ENCODE peak calls at places on chromosomes 13 and 19, in ten cellular contexts. One of them, this sample, is unnamed.

GRCh38 chr19:10408511-10409291 is 5.4 kb upstream of the CDC37 start:
- DNase-seq in HFFc6: no peak
- DNase-seq in colonic mucosa: no peak
- DNase-seq in dorsolateral prefrontal cortex: no peak
- DNase-seq in bronchial epithelial cell: no peak
- DNase-seq in AG10803: no peak
- DNase-seq in CD8-positive, alpha-beta T cell: peak
- DNase-seq in endothelial cell: no peak
- DNase-seq in adrenal gland: no peak
- DNase-seq in Peyer's patch: no peak
- DNase-seq in this sample: no peak

GRCh38 chr19:15358918-15359317 is 20.7 kb downstream of the AKAP8 start:
- DNase-seq in bronchial epithelial cell: no peak
- DNase-seq in dorsolateral prefrontal cortex: no peak
- DNase-seq in colonic mucosa: no peak
- DNase-seq in Peyer's patch: no peak
- DNase-seq in CD8-positive, alpha-beta T cell: no peak
- DNase-seq in endothelial cell: no peak
- DNase-seq in HFFc6: no peak
- DNase-seq in AG10803: no peak
- DNase-seq in adrenal gland: no peak
- DNase-seq in this sample: no peak

GRCh38 chr13:45851171-45851889 is at the start of gene SIAH3:
- DNase-seq in HFFc6: no peak
- DNase-seq in AG10803: no peak
- DNase-seq in colonic mucosa: no peak
- DNase-seq in CD8-positive, alpha-beta T cell: peak
- DNase-seq in Peyer's patch: no peak
- DNase-seq in bronchial epithelial cell: peak
- DNase-seq in dorsolateral prefrontal cortex: peak
- DNase-seq in endothelial cell: no peak
- DNase-seq in adrenal gland: no peak
- DNase-seq in this sample: no peak

GRCh38 chr19:16374436-16374835 is 49.8 kb downstream of the KLF2 start:
- DNase-seq in colonic mucosa: no peak
- DNase-seq in dorsolateral prefrontal cortex: no peak
- DNase-seq in Peyer's patch: no peak
- DNase-seq in CD8-positive, alpha-beta T cell: peak
- DNase-seq in bronchial epithelial cell: no peak
- DNase-seq in adrenal gland: no peak
- DNase-seq in AG10803: no peak
- DNase-seq in HFFc6: no peak
- DNase-seq in endothelial cell: no peak
- DNase-seq in this sample: no peak

GRCh38 chr19:14731200-14731599 is 41.4 kb downstream of the ZNF333 start:
- DNase-seq in adrenal gland: no peak
- DNase-seq in AG10803: no peak
- DNase-seq in Peyer's patch: no peak
- DNase-seq in colonic mucosa: no peak
- DNase-seq in HFFc6: no peak
- DNase-seq in dorsolateral prefrontal cortex: no peak
- DNase-seq in CD8-positive, alpha-beta T cell: no peak
- DNase-seq in bronchial epithelial cell: no peak
- DNase-seq in endothelial cell: no peak
- DNase-seq in this sample: no peak

GRCh38 chr19:13623686-13624405 is 117.6 kb upstream of the CACNA1A start:
- DNase-seq in CD8-positive, alpha-beta T cell: no peak
- DNase-seq in adrenal gland: no peak
- DNase-seq in bronchial epithelial cell: no peak
- DNase-seq in Peyer's patch: no peak
- DNase-seq in HFFc6: no peak
- DNase-seq in endothelial cell: no peak
- DNase-seq in AG10803: no peak
- DNase-seq in colonic mucosa: no peak
- DNase-seq in dorsolateral prefrontal cortex: no peak
- DNase-seq in this sample: no peak

GRCh38 chr13:102904408-102904862 is 58.6 kb downstream of the ERCC5 start:
- DNase-seq in bronchial epithelial cell: peak
- DNase-seq in dorsolateral prefrontal cortex: no peak
- DNase-seq in endothelial cell: no peak
- DNase-seq in Peyer's patch: no peak
- DNase-seq in adrenal gland: no peak
- DNase-seq in colonic mucosa: no peak
- DNase-seq in HFFc6: no peak
- DNase-seq in AG10803: no peak
- DNase-seq in CD8-positive, alpha-beta T cell: no peak
- DNase-seq in this sample: no peak

GRCh38 chr19:13899912-13900584 is 5.9 kb downstream of the BRME1 start:
- DNase-seq in bronchial epithelial cell: no peak
- DNase-seq in colonic mucosa: no peak
- DNase-seq in CD8-positive, alpha-beta T cell: no peak
- DNase-seq in endothelial cell: no peak
- DNase-seq in dorsolateral prefrontal cortex: no peak
- DNase-seq in HFFc6: peak
- DNase-seq in Peyer's patch: no peak
- DNase-seq in AG10803: peak
- DNase-seq in adrenal gland: no peak
- DNase-seq in this sample: no peak

GRCh38 chr19:55075366-55075998 is at the start of gene EPS8L1:
- DNase-seq in Peyer's patch: peak
- DNase-seq in CD8-positive, alpha-beta T cell: no peak
- DNase-seq in bronchial epithelial cell: peak
- DNase-seq in dorsolateral prefrontal cortex: no peak
- DNase-seq in adrenal gland: no peak
- DNase-seq in colonic mucosa: peak
- DNase-seq in AG10803: no peak
- DNase-seq in HFFc6: no peak
- DNase-seq in endothelial cell: no peak
- DNase-seq in this sample: no peak

GRCh38 chr13:76000131-76000530 is 364.0 kb downstream of the LMO7 start:
- DNase-seq in AG10803: no peak
- DNase-seq in adrenal gland: no peak
- DNase-seq in dorsolateral prefrontal cortex: no peak
- DNase-seq in HFFc6: no peak
- DNase-seq in CD8-positive, alpha-beta T cell: no peak
- DNase-seq in endothelial cell: no peak
- DNase-seq in Peyer's patch: no peak
- DNase-seq in colonic mucosa: no peak
- DNase-seq in bronchial epithelial cell: no peak
- DNase-seq in this sample: no peak

GRCh38 chr13:28475916-28476725 is 18.8 kb downstream of the FLT1 start:
- DNase-seq in endothelial cell: no peak
- DNase-seq in bronchial epithelial cell: peak
- DNase-seq in dorsolateral prefrontal cortex: no peak
- DNase-seq in HFFc6: peak
- DNase-seq in CD8-positive, alpha-beta T cell: no peak
- DNase-seq in AG10803: peak
- DNase-seq in colonic mucosa: no peak
- DNase-seq in adrenal gland: no peak
- DNase-seq in Peyer's patch: no peak
- DNase-seq in this sample: peak

GRCh38 chr13:102569488-102569887 is 27.3 kb upstream of the TPP2 start:
- DNase-seq in dorsolateral prefrontal cortex: no peak
- DNase-seq in adrenal gland: no peak
- DNase-seq in HFFc6: peak
- DNase-seq in Peyer's patch: no peak
- DNase-seq in endothelial cell: no peak
- DNase-seq in AG10803: peak
- DNase-seq in CD8-positive, alpha-beta T cell: no peak
- DNase-seq in bronchial epithelial cell: no peak
- DNase-seq in colonic mucosa: no peak
- DNase-seq in this sample: peak

GRCh38 chr19:33290956-33291622 is 11.2 kb downstream of the CEBPA start:
- DNase-seq in HFFc6: no peak
- DNase-seq in dorsolateral prefrontal cortex: no peak
- DNase-seq in colonic mucosa: peak
- DNase-seq in CD8-positive, alpha-beta T cell: no peak
- DNase-seq in Peyer's patch: peak
- DNase-seq in bronchial epithelial cell: peak
- DNase-seq in adrenal gland: no peak
- DNase-seq in endothelial cell: no peak
- DNase-seq in AG10803: no peak
- DNase-seq in this sample: no peak

GRCh38 chr13:102654786-102655185 is 40.1 kb downstream of the METTL21C start:
- DNase-seq in colonic mucosa: no peak
- DNase-seq in bronchial epithelial cell: no peak
- DNase-seq in AG10803: no peak
- DNase-seq in dorsolateral prefrontal cortex: no peak
- DNase-seq in adrenal gland: no peak
- DNase-seq in endothelial cell: peak
- DNase-seq in CD8-positive, alpha-beta T cell: no peak
- DNase-seq in Peyer's patch: no peak
- DNase-seq in HFFc6: no peak
- DNase-seq in this sample: no peak

GRCh38 chr19:50252111-50252886 is 48.9 kb downstream of the MYH14 start:
- DNase-seq in adrenal gland: no peak
- DNase-seq in endothelial cell: no peak
- DNase-seq in CD8-positive, alpha-beta T cell: peak
- DNase-seq in AG10803: no peak
- DNase-seq in Peyer's patch: no peak
- DNase-seq in colonic mucosa: peak
- DNase-seq in HFFc6: no peak
- DNase-seq in dorsolateral prefrontal cortex: no peak
- DNase-seq in bronchial epithelial cell: no peak
- DNase-seq in this sample: no peak

GRCh38 chr13:64369121-64369520 is 2861.0 kb downstream of the PCDH9 start:
- DNase-seq in Peyer's patch: no peak
- DNase-seq in AG10803: no peak
- DNase-seq in CD8-positive, alpha-beta T cell: no peak
- DNase-seq in HFFc6: peak
- DNase-seq in dorsolateral prefrontal cortex: no peak
- DNase-seq in bronchial epithelial cell: peak
- DNase-seq in colonic mucosa: no peak
- DNase-seq in endothelial cell: no peak
- DNase-seq in adrenal gland: no peak
- DNase-seq in this sample: no peak

GRCh38 chr19:17117250-17117789 is 41.7 kb downstream of the MYO9B start:
- DNase-seq in adrenal gland: no peak
- DNase-seq in colonic mucosa: no peak
- DNase-seq in AG10803: no peak
- DNase-seq in bronchial epithelial cell: no peak
- DNase-seq in CD8-positive, alpha-beta T cell: no peak
- DNase-seq in endothelial cell: no peak
- DNase-seq in dorsolateral prefrontal cortex: no peak
- DNase-seq in HFFc6: no peak
- DNase-seq in Peyer's patch: no peak
- DNase-seq in this sample: no peak

GRCh38 chr19:42140125-42140754 is 8.0 kb upstream of the POU2F2 start:
- DNase-seq in Peyer's patch: no peak
- DNase-seq in endothelial cell: peak
- DNase-seq in bronchial epithelial cell: peak
- DNase-seq in adrenal gland: peak
- DNase-seq in HFFc6: peak
- DNase-seq in AG10803: peak
- DNase-seq in colonic mucosa: peak
- DNase-seq in dorsolateral prefrontal cortex: no peak
- DNase-seq in CD8-positive, alpha-beta T cell: no peak
- DNase-seq in this sample: no peak

DNA sequence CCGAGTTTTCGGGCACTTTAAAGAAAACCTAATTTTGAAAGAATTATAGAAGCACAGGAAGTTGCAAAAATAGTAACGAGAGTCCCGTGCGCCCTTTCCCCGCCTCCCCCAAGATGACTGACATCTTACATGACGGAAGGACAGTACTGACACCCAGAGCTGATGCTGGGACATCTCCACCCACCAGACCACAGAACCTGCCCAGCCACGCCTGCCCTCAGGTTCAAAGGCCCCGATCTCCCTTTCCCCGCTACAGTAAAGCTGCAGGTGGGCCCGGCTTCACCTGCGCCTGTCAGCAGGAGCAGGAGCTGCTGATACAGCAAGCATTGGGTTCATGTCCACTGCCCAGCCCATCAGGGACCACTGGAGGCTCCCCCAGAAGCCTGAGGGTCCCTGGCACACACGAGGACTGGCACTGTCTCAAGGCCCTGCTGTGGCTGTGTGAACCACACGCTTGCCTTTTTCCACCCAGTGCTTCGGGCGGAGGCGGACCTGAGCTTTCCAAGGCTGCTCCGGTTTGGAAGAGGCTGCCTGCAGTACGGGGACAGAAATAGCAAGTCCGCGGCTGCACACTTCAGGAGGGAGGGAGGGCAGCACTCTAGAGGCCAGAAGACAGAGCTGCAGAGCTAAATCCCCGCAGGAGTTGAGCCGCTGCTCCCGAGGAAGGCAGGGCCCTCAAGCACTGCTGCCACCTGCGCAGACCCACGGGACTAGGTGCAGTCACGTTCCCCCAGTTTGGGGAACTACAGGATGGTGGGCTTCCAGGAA is 8.7 kb downstream of the MAP2K2 start:
- DNase-seq in bronchial epithelial cell: no peak
- DNase-seq in AG10803: no peak
- DNase-seq in CD8-positive, alpha-beta T cell: peak
- DNase-seq in dorsolateral prefrontal cortex: peak
- DNase-seq in Peyer's patch: no peak
- DNase-seq in adrenal gland: peak
- DNase-seq in colonic mucosa: no peak
- DNase-seq in HFFc6: no peak
- DNase-seq in endothelial cell: no peak
- DNase-seq in this sample: no peak
- TF ChIP-seq CTCF in bronchial epithelial cell: no peak
- TF ChIP-seq CTCF in AG10803: no peak
- TF ChIP-seq CTCF in CD8-positive, alpha-beta T cell: no peak
- TF ChIP-seq CTCF in dorsolateral prefrontal cortex: no peak
- TF ChIP-seq CTCF in Peyer's patch: no peak
- TF ChIP-seq CTCF in adrenal gland: no peak
- TF ChIP-seq CTCF in colonic mucosa: no peak
- TF ChIP-seq CTCF in HFFc6: no peak
- TF ChIP-seq CTCF in endothelial cell: no peak
- TF ChIP-seq CTCF in this sample: no peak

GRCh38 chr19:1967087-1967608 is 26.2 kb downstream of the CSNK1G2 start:
- DNase-seq in Peyer's patch: no peak
- DNase-seq in dorsolateral prefrontal cortex: no peak
- DNase-seq in endothelial cell: no peak
- DNase-seq in AG10803: no peak
- DNase-seq in adrenal gland: no peak
- DNase-seq in colonic mucosa: no peak
- DNase-seq in CD8-positive, alpha-beta T cell: peak
- DNase-seq in HFFc6: no peak
- DNase-seq in bronchial epithelial cell: no peak
- DNase-seq in this sample: no peak
- TF ChIP-seq CTCF in Peyer's patch: no peak
- TF ChIP-seq CTCF in dorsolateral prefrontal cortex: no peak
- TF ChIP-seq CTCF in endothelial cell: no peak
- TF ChIP-seq CTCF in AG10803: no peak
- TF ChIP-seq CTCF in adrenal gland: no peak
- TF ChIP-seq CTCF in colonic mucosa: no peak
- TF ChIP-seq CTCF in CD8-positive, alpha-beta T cell: no peak
- TF ChIP-seq CTCF in HFFc6: no peak
- TF ChIP-seq CTCF in bronchial epithelial cell: no peak
- TF ChIP-seq CTCF in this sample: no peak

GRCh38 chr19:40777795-40778044 is 327 bp upstream of the RAB4B start:
- DNase-seq in HFFc6: no peak
- DNase-seq in Peyer's patch: no peak
- DNase-seq in bronchial epithelial cell: no peak
- DNase-seq in adrenal gland: no peak
- DNase-seq in endothelial cell: no peak
- DNase-seq in dorsolateral prefrontal cortex: no peak
- DNase-seq in colonic mucosa: no peak
- DNase-seq in CD8-positive, alpha-beta T cell: no peak
- DNase-seq in AG10803: no peak
- DNase-seq in this sample: no peak
- TF ChIP-seq CTCF in HFFc6: no peak
- TF ChIP-seq CTCF in Peyer's patch: no peak
- TF ChIP-seq CTCF in bronchial epithelial cell: no peak
- TF ChIP-seq CTCF in adrenal gland: no peak
- TF ChIP-seq CTCF in endothelial cell: no peak
- TF ChIP-seq CTCF in dorsolateral prefrontal cortex: no peak
- TF ChIP-seq CTCF in colonic mucosa: no peak
- TF ChIP-seq CTCF in CD8-positive, alpha-beta T cell: no peak
- TF ChIP-seq CTCF in AG10803: no peak
- TF ChIP-seq CTCF in this sample: no peak

GRCh38 chr19:40235238-40236025 is 8.9 kb upstream of the CCNP start:
- DNase-seq in dorsolateral prefrontal cortex: no peak
- DNase-seq in AG10803: no peak
- DNase-seq in endothelial cell: no peak
- DNase-seq in CD8-positive, alpha-beta T cell: no peak
- DNase-seq in HFFc6: no peak
- DNase-seq in bronchial epithelial cell: no peak
- DNase-seq in colonic mucosa: no peak
- DNase-seq in Peyer's patch: no peak
- DNase-seq in adrenal gland: no peak
- DNase-seq in this sample: no peak
- TF ChIP-seq CTCF in dorsolateral prefrontal cortex: no peak
- TF ChIP-seq CTCF in AG10803: no peak
- TF ChIP-seq CTCF in endothelial cell: no peak
- TF ChIP-seq CTCF in CD8-positive, alpha-beta T cell: no peak
- TF ChIP-seq CTCF in HFFc6: peak
- TF ChIP-seq CTCF in bronchial epithelial cell: peak
- TF ChIP-seq CTCF in colonic mucosa: no peak
- TF ChIP-seq CTCF in Peyer's patch: no peak
- TF ChIP-seq CTCF in adrenal gland: no peak
- TF ChIP-seq CTCF in this sample: peak